ENCODE peak calls at places on chromosomes 5 and 9, in ten cellular contexts. One of them, this sample, is unnamed.

GRCh38 chr9:107600060-107600573 is 110.5 kb upstream of the KLF4 start:
- DNase-seq in A549: no peak
- DNase-seq in mesendoderm: no peak
- DNase-seq in colonic mucosa: peak
- DNase-seq in adrenal gland: peak
- DNase-seq in PC-3: no peak
- DNase-seq in uterus: peak
- DNase-seq in Peyer's patch: peak
- DNase-seq in transverse colon: no peak
- DNase-seq in ovary: peak
- DNase-seq in this sample: no peak

GRCh38 chr9:127825319-127826051 is 22.8 kb downstream of the FPGS start:
- DNase-seq in PC-3: no peak
- DNase-seq in colonic mucosa: peak
- DNase-seq in uterus: no peak
- DNase-seq in adrenal gland: no peak
- DNase-seq in mesendoderm: peak
- DNase-seq in transverse colon: peak
- DNase-seq in A549: peak
- DNase-seq in ovary: peak
- DNase-seq in Peyer's patch: peak
- DNase-seq in this sample: no peak

GRCh38 chr5:81533629-81534480 is 139.9 kb upstream of the ACOT12 start:
- DNase-seq in PC-3: no peak
- DNase-seq in colonic mucosa: no peak
- DNase-seq in uterus: no peak
- DNase-seq in transverse colon: no peak
- DNase-seq in mesendoderm: no peak
- DNase-seq in adrenal gland: no peak
- DNase-seq in A549: no peak
- DNase-seq in Peyer's patch: no peak
- DNase-seq in ovary: no peak
- DNase-seq in this sample: no peak

GRCh38 chr9:133276001-133276884 is 1.2 kb upstream of the ABO start:
- DNase-seq in A549: no peak
- DNase-seq in uterus: no peak
- DNase-seq in adrenal gland: no peak
- DNase-seq in mesendoderm: no peak
- DNase-seq in Peyer's patch: peak
- DNase-seq in PC-3: no peak
- DNase-seq in transverse colon: peak
- DNase-seq in ovary: no peak
- DNase-seq in colonic mucosa: no peak
- DNase-seq in this sample: no peak

GRCh38 chr9:37984672-37985611 is 81.0 kb upstream of the SLC25A51 start:
- DNase-seq in PC-3: peak
- DNase-seq in A549: no peak
- DNase-seq in mesendoderm: no peak
- DNase-seq in transverse colon: peak
- DNase-seq in adrenal gland: peak
- DNase-seq in colonic mucosa: peak
- DNase-seq in ovary: no peak
- DNase-seq in Peyer's patch: no peak
- DNase-seq in uterus: no peak
- DNase-seq in this sample: no peak

GRCh38 chr5:95487880-95488279 is 66.9 kb downstream of the SKIC3 start:
- DNase-seq in Peyer's patch: no peak
- DNase-seq in transverse colon: no peak
- DNase-seq in colonic mucosa: no peak
- DNase-seq in mesendoderm: no peak
- DNase-seq in ovary: no peak
- DNase-seq in PC-3: no peak
- DNase-seq in adrenal gland: no peak
- DNase-seq in A549: no peak
- DNase-seq in uterus: no peak
- DNase-seq in this sample: no peak

GRCh38 chr5:3139596-3139995 is 388.1 kb upstream of the IRX2 start:
- DNase-seq in ovary: no peak
- DNase-seq in transverse colon: no peak
- DNase-seq in Peyer's patch: no peak
- DNase-seq in colonic mucosa: no peak
- DNase-seq in adrenal gland: peak
- DNase-seq in uterus: no peak
- DNase-seq in PC-3: no peak
- DNase-seq in mesendoderm: peak
- DNase-seq in A549: no peak
- DNase-seq in this sample: no peak

GRCh38 chr5:98637607-98638006 is 135.9 kb upstream of the RGMB start:
- DNase-seq in adrenal gland: no peak
- DNase-seq in Peyer's patch: no peak
- DNase-seq in ovary: no peak
- DNase-seq in transverse colon: no peak
- DNase-seq in mesendoderm: no peak
- DNase-seq in uterus: no peak
- DNase-seq in colonic mucosa: no peak
- DNase-seq in PC-3: no peak
- DNase-seq in A549: no peak
- DNase-seq in this sample: no peak

GRCh38 chr5:153476767-153477166 is 13.7 kb upstream of the GRIA1 start:
- DNase-seq in uterus: no peak
- DNase-seq in A549: peak
- DNase-seq in Peyer's patch: no peak
- DNase-seq in ovary: no peak
- DNase-seq in adrenal gland: no peak
- DNase-seq in transverse colon: no peak
- DNase-seq in PC-3: peak
- DNase-seq in mesendoderm: peak
- DNase-seq in colonic mucosa: no peak
- DNase-seq in this sample: peak

GRCh38 chr5:171306785-171307591 is 2.1 kb upstream of the TLX3 start:
- DNase-seq in Peyer's patch: no peak
- DNase-seq in mesendoderm: no peak
- DNase-seq in ovary: no peak
- DNase-seq in uterus: no peak
- DNase-seq in colonic mucosa: no peak
- DNase-seq in A549: no peak
- DNase-seq in PC-3: no peak
- DNase-seq in adrenal gland: no peak
- DNase-seq in transverse colon: no peak
- DNase-seq in this sample: no peak

GRCh38 chr5:173178369-173178910 is 34.1 kb downstream of the BNIP1 start:
- DNase-seq in Peyer's patch: no peak
- DNase-seq in A549: no peak
- DNase-seq in transverse colon: no peak
- DNase-seq in mesendoderm: no peak
- DNase-seq in colonic mucosa: no peak
- DNase-seq in PC-3: no peak
- DNase-seq in ovary: no peak
- DNase-seq in adrenal gland: no peak
- DNase-seq in uterus: no peak
- DNase-seq in this sample: no peak

GRCh38 chr9:130461731-130462130 is 17.0 kb downstream of the ASS1 start:
- DNase-seq in adrenal gland: no peak
- DNase-seq in uterus: no peak
- DNase-seq in mesendoderm: no peak
- DNase-seq in transverse colon: no peak
- DNase-seq in colonic mucosa: no peak
- DNase-seq in PC-3: no peak
- DNase-seq in ovary: no peak
- DNase-seq in Peyer's patch: no peak
- DNase-seq in A549: no peak
- DNase-seq in this sample: no peak

GRCh38 chr9:133115604-133116345 is 5.3 kb downstream of the RALGDS start:
- DNase-seq in colonic mucosa: no peak
- DNase-seq in ovary: no peak
- DNase-seq in adrenal gland: peak
- DNase-seq in PC-3: no peak
- DNase-seq in Peyer's patch: no peak
- DNase-seq in mesendoderm: peak
- DNase-seq in uterus: no peak
- DNase-seq in transverse colon: no peak
- DNase-seq in A549: no peak
- DNase-seq in this sample: no peak

GRCh38 chr5:65790371-65791163 is 68.6 kb downstream of the NLN start:
- DNase-seq in uterus: no peak
- DNase-seq in colonic mucosa: no peak
- DNase-seq in ovary: no peak
- DNase-seq in Peyer's patch: no peak
- DNase-seq in transverse colon: no peak
- DNase-seq in PC-3: no peak
- DNase-seq in A549: no peak
- DNase-seq in mesendoderm: peak
- DNase-seq in adrenal gland: no peak
- DNase-seq in this sample: no peak

GRCh38 chr9:38467404-38467803 is 43.1 kb upstream of the IGFBPL1 start:
- DNase-seq in Peyer's patch: no peak
- DNase-seq in colonic mucosa: no peak
- DNase-seq in adrenal gland: no peak
- DNase-seq in transverse colon: no peak
- DNase-seq in A549: no peak
- DNase-seq in uterus: no peak
- DNase-seq in ovary: no peak
- DNase-seq in mesendoderm: no peak
- DNase-seq in PC-3: no peak
- DNase-seq in this sample: no peak

GRCh38 chr5:57181151-57181550 is 7.3 kb downstream of the GPBP1 start:
- DNase-seq in adrenal gland: no peak
- DNase-seq in PC-3: no peak
- DNase-seq in colonic mucosa: no peak
- DNase-seq in ovary: no peak
- DNase-seq in A549: no peak
- DNase-seq in transverse colon: no peak
- DNase-seq in Peyer's patch: no peak
- DNase-seq in uterus: no peak
- DNase-seq in mesendoderm: no peak
- DNase-seq in this sample: no peak

GRCh38 chr9:25573281-25573680 is 105.0 kb downstream of the TUSC1 start:
- DNase-seq in Peyer's patch: no peak
- DNase-seq in adrenal gland: no peak
- DNase-seq in mesendoderm: no peak
- DNase-seq in ovary: no peak
- DNase-seq in uterus: no peak
- DNase-seq in transverse colon: no peak
- DNase-seq in PC-3: no peak
- DNase-seq in A549: no peak
- DNase-seq in colonic mucosa: no peak
- DNase-seq in this sample: no peak

GRCh38 chr9:129237195-129237611 is 59.1 kb upstream of the IER5L start:
- DNase-seq in uterus: peak
- DNase-seq in transverse colon: no peak
- DNase-seq in ovary: peak
- DNase-seq in colonic mucosa: no peak
- DNase-seq in Peyer's patch: no peak
- DNase-seq in mesendoderm: peak
- DNase-seq in adrenal gland: peak
- DNase-seq in PC-3: peak
- DNase-seq in A549: peak
- DNase-seq in this sample: no peak
- H3K27ac ChIP-seq in uterus: peak
- H3K27ac ChIP-seq in transverse colon: no peak
- H3K27ac ChIP-seq in ovary: no peak
- H3K27ac ChIP-seq in colonic mucosa: no peak
- H3K27ac ChIP-seq in Peyer's patch: peak
- H3K27ac ChIP-seq in mesendoderm: no peak
- H3K27ac ChIP-seq in adrenal gland: no peak
- H3K27ac ChIP-seq in PC-3: no peak
- H3K27ac ChIP-seq in A549: peak
- H3K27ac ChIP-seq in this sample: no peak

GRCh38 chr5:55413644-55414043 is 105.9 kb downstream of the MTREX start:
- DNase-seq in uterus: no peak
- DNase-seq in mesendoderm: no peak
- DNase-seq in Peyer's patch: no peak
- DNase-seq in PC-3: no peak
- DNase-seq in colonic mucosa: no peak
- DNase-seq in adrenal gland: no peak
- DNase-seq in ovary: no peak
- DNase-seq in A549: no peak
- DNase-seq in transverse colon: no peak
- DNase-seq in this sample: no peak

GRCh38 chr5:55416306-55416705 is 108.5 kb downstream of the MTREX start:
- DNase-seq in mesendoderm: no peak
- DNase-seq in transverse colon: no peak
- DNase-seq in PC-3: no peak
- DNase-seq in ovary: no peak
- DNase-seq in Peyer's patch: no peak
- DNase-seq in A549: no peak
- DNase-seq in uterus: no peak
- DNase-seq in adrenal gland: no peak
- DNase-seq in colonic mucosa: no peak
- DNase-seq in this sample: no peak

GRCh38 chr5:55411881-55412280 is 104.1 kb downstream of the MTREX start:
- DNase-seq in ovary: no peak
- DNase-seq in uterus: no peak
- DNase-seq in Peyer's patch: no peak
- DNase-seq in mesendoderm: no peak
- DNase-seq in A549: no peak
- DNase-seq in PC-3: no peak
- DNase-seq in adrenal gland: no peak
- DNase-seq in colonic mucosa: no peak
- DNase-seq in transverse colon: no peak
- DNase-seq in this sample: no peak

GRCh38 chr5:55418994-55419991 is 111.5 kb downstream of the MTREX start:
- DNase-seq in uterus: no peak
- DNase-seq in A549: no peak
- DNase-seq in colonic mucosa: no peak
- DNase-seq in transverse colon: no peak
- DNase-seq in PC-3: no peak
- DNase-seq in mesendoderm: peak
- DNase-seq in adrenal gland: no peak
- DNase-seq in Peyer's patch: no peak
- DNase-seq in ovary: no peak
- DNase-seq in this sample: no peak

GRCh38 chr5:55415071-55415470 is 107.3 kb downstream of the MTREX start:
- DNase-seq in Peyer's patch: no peak
- DNase-seq in transverse colon: no peak
- DNase-seq in adrenal gland: no peak
- DNase-seq in mesendoderm: no peak
- DNase-seq in PC-3: peak
- DNase-seq in uterus: no peak
- DNase-seq in colonic mucosa: no peak
- DNase-seq in ovary: no peak
- DNase-seq in A549: no peak
- DNase-seq in this sample: no peak
- H3K27ac ChIP-seq in Peyer's patch: no peak
- H3K27ac ChIP-seq in transverse colon: no peak
- H3K27ac ChIP-seq in adrenal gland: no peak
- H3K27ac ChIP-seq in mesendoderm: no peak
- H3K27ac ChIP-seq in PC-3: no peak
- H3K27ac ChIP-seq in uterus: no peak
- H3K27ac ChIP-seq in colonic mucosa: no peak
- H3K27ac ChIP-seq in ovary: no peak
- H3K27ac ChIP-seq in A549: peak
- H3K27ac ChIP-seq in this sample: no peak

GRCh38 chr9:92614763-92615441 is 55.0 kb downstream of the IPPK start:
- DNase-seq in colonic mucosa: no peak
- DNase-seq in uterus: no peak
- DNase-seq in Peyer's patch: no peak
- DNase-seq in mesendoderm: no peak
- DNase-seq in ovary: no peak
- DNase-seq in PC-3: no peak
- DNase-seq in adrenal gland: peak
- DNase-seq in A549: no peak
- DNase-seq in transverse colon: no peak
- DNase-seq in this sample: no peak
- H3K27ac ChIP-seq in colonic mucosa: no peak
- H3K27ac ChIP-seq in uterus: peak
- H3K27ac ChIP-seq in Peyer's patch: peak
- H3K27ac ChIP-seq in mesendoderm: no peak
- H3K27ac ChIP-seq in ovary: peak
- H3K27ac ChIP-seq in PC-3: no peak
- H3K27ac ChIP-seq in adrenal gland: no peak
- H3K27ac ChIP-seq in A549: no peak
- H3K27ac ChIP-seq in transverse colon: peak
- H3K27ac ChIP-seq in this sample: no peak

GRCh38 chr9:445033-445432 is 230.4 kb downstream of the DOCK8 start:
- DNase-seq in Peyer's patch: no peak
- DNase-seq in transverse colon: no peak
- DNase-seq in PC-3: no peak
- DNase-seq in mesendoderm: no peak
- DNase-seq in adrenal gland: no peak
- DNase-seq in A549: peak
- DNase-seq in ovary: peak
- DNase-seq in uterus: no peak
- DNase-seq in colonic mucosa: no peak
- DNase-seq in this sample: no peak
- H3K27ac ChIP-seq in Peyer's patch: no peak
- H3K27ac ChIP-seq in transverse colon: no peak
- H3K27ac ChIP-seq in PC-3: no peak
- H3K27ac ChIP-seq in mesendoderm: no peak
- H3K27ac ChIP-seq in adrenal gland: no peak
- H3K27ac ChIP-seq in A549: no peak
- H3K27ac ChIP-seq in ovary: no peak
- H3K27ac ChIP-seq in uterus: peak
- H3K27ac ChIP-seq in colonic mucosa: no peak
- H3K27ac ChIP-seq in this sample: no peak